ENCODE peak calls at places on chromosomes 5 and 9, in six cellular contexts. F is GM12864, N is AG09309, Y is A549, U is lower lobe of right lung, L is mammary epithelial cell. Z is an unnamed sample.

GRCh38 chr9:133561976-133562554 is 27.6 kb downstream of the ADAMTSL2 start:
- DNase-seq in F (no peak), N (no peak), Y (no peak), U (no peak), L (no peak), Z (no peak)

GRCh38 chr5:174755103-174755502 is 30.7 kb downstream of the MSX2 start:
- DNase-seq in F (no peak), N (no peak), Y (peak), U (no peak), L (no peak), Z (no peak)

GRCh38 chr9:115442054-115442453 is 324.1 kb upstream of the TNC start:
- DNase-seq in F (no peak), N (no peak), Y (no peak), U (no peak), L (no peak), Z (no peak)

GRCh38 chr5:151179489-151179840 is 21.9 kb upstream of the ANXA6 start:
- DNase-seq in F (no peak), N (no peak), Y (no peak), U (no peak), L (no peak), Z (no peak)

GRCh38 chr9:102779341-102779740 is 215.8 kb upstream of the CYLC2 start:
- DNase-seq in F (no peak), N (no peak), Y (no peak), U (no peak), L (no peak), Z (no peak)

GRCh38 chr9:21558627-21559401 is 76.7 kb upstream of the IFNE start:
- DNase-seq in F (no peak), N (no peak), Y (peak), U (no peak), L (peak), Z (no peak)

GRCh38 chr5:79853676-79854418 is 137.2 kb downstream of the MTX3 start:
- DNase-seq in F (peak), N (no peak), Y (peak), U (no peak), L (peak), Z (no peak)

GRCh38 chr5:54895816-54896341 is 89.5 kb downstream of the ESM1 start:
- DNase-seq in F (no peak), N (peak), Y (peak), U (no peak), L (peak), Z (no peak)

GRCh38 chr5:17216176-17216973 is 1.1 kb upstream of the BASP1 start:
- DNase-seq in F (no peak), N (no peak), Y (peak), U (peak), L (peak), Z (peak)

GRCh38 chr5:114412509-114413171 is 50.8 kb downstream of the KCNN2 start:
- DNase-seq in F (no peak), N (peak), Y (no peak), U (no peak), L (peak), Z (no peak)

GRCh38 chr5:73229271-73229670 is 56.3 kb downstream of the TMEM174 start:
- DNase-seq in F (no peak), N (peak), Y (no peak), U (no peak), L (peak), Z (no peak)

GRCh38 chr9:110099236-110099741 is 108.7 kb downstream of the C9orf152 start:
- DNase-seq in F (no peak), N (peak), Y (no peak), U (no peak), L (peak), Z (no peak)
- TF ChIP-seq CTCF in F (no peak), N (no peak), Y (no peak), U (no peak), L (no peak), Z (no peak)

GRCh38 chr5:172133359-172134029 is 54.5 kb downstream of the STK10 start:
- DNase-seq in F (no peak), N (peak), Y (no peak), U (peak), L (peak), Z (no peak)

GRCh38 chr5:172123269-172123692 is 64.7 kb downstream of the STK10 start:
- DNase-seq in F (no peak), N (no peak), Y (peak), U (no peak), L (no peak), Z (no peak)

GRCh38 chr5:172129174-172129764 is 58.8 kb downstream of the STK10 start:
- DNase-seq in F (no peak), N (no peak), Y (no peak), U (peak), L (no peak), Z (no peak)

DNA sequence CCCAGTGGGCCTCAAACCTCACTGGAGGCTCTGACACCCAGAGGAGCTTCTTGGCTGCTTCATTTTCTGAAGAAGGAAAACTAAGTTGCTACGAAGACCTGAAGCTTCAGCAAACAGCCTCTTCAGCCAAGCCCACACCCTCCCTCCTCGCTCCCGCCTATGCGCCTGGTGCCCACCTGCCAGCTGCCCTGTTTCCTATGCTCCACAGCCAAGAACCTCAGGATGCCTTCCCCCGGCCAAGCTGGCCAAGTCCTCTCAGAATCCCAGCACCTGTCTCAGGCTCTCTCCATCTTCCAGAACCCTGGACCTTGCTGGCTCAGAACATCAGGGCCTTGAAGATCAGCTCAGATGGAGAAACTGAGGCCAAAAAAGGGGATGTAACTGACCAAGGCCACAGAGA is 60.4 kb downstream of the STK10 start:
- DNase-seq in F (no peak), N (no peak), Y (no peak), U (no peak), L (no peak), Z (no peak)
- TF ChIP-seq CTCF in F (no peak), N (no peak), Y (no peak), U (no peak), L (no peak), Z (no peak)

GRCh38 chr5:146034127-146034526 is 71.2 kb downstream of the PLAC8L1 start:
- DNase-seq in F (no peak), N (no peak), Y (no peak), U (no peak), L (no peak), Z (no peak)
- TF ChIP-seq CTCF in F (no peak), N (no peak), Y (no peak), U (no peak), L (no peak), Z (no peak)

GRCh38 chr5:32476891-32477290 is 32.4 kb upstream of the ZFR start:
- DNase-seq in F (no peak), N (no peak), Y (no peak), U (no peak), L (no peak), Z (no peak)

GRCh38 chr5:32475338-32476097 is 31.0 kb upstream of the ZFR start:
- DNase-seq in F (no peak), N (no peak), Y (no peak), U (no peak), L (no peak), Z (no peak)

GRCh38 chr5:32474201-32474854 is 29.8 kb upstream of the ZFR start:
- DNase-seq in F (no peak), N (no peak), Y (no peak), U (no peak), L (no peak), Z (no peak)

GRCh38 chr5:32473072-32473471 is 28.5 kb upstream of the ZFR start:
- DNase-seq in F (no peak), N (no peak), Y (no peak), U (no peak), L (no peak), Z (no peak)

DNA sequence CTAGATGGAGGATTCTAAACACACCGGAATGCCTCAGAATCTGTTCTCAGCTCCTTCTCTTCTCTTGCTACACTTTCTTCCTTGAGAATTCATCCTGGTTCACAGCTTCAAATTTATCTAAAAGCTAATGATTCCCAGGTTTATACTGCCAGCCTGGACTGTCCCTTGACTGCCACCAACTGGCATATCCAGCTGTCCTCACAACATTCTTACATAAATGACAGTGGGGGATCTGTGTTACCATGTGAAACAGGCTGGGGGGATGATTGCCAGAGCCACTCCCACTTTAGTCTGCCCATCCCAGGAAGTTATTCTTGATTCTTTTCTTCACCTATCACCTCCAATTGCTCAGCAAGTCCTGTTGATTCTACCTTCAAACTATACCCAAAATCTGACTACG is 27.2 kb upstream of the ZFR start:
- DNase-seq in F (no peak), N (no peak), Y (peak), U (no peak), L (no peak), Z (no peak)
- TF ChIP-seq CTCF in F (no peak), N (no peak), Y (no peak), U (no peak), L (no peak), Z (peak)